ENCODE peak calls at places on chromosomes 3 and 15, in six cellular contexts. One of them, this sample, is unnamed.
A peak's percentile ranks its signal among the peaks of the same experiment; 100 is the strongest.

GRCh38 chr3:10017636-10018292 is 8.5 kb upstream of the FANCD2 start:
- DNase-seq in CD8-positive, alpha-beta T cell: no peak
- DNase-seq in activated CD4-positive, alpha-beta T cell treated with anti-CD3 and anti-CD28 coated beads, Interleukin-2, amount 50 U/mL, for 4 hours: no peak
- DNase-seq in A549: no peak
- DNase-seq in tibial nerve: no peak
- DNase-seq in AG08396: peak; percentile 27
- DNase-seq in this sample: no peak

GRCh38 chr15:91067026-91067425 is 33.0 kb upstream of the SV2B start:
- DNase-seq in CD8-positive, alpha-beta T cell: no peak
- DNase-seq in activated CD4-positive, alpha-beta T cell treated with anti-CD3 and anti-CD28 coated beads, Interleukin-2, amount 50 U/mL, for 4 hours: no peak
- DNase-seq in A549: no peak
- DNase-seq in tibial nerve: no peak
- DNase-seq in AG08396: no peak
- DNase-seq in this sample: no peak

GRCh38 chr3:30673425-30674341 is 67.3 kb downstream of the TGFBR2 start:
- DNase-seq in CD8-positive, alpha-beta T cell: no peak
- DNase-seq in activated CD4-positive, alpha-beta T cell treated with anti-CD3 and anti-CD28 coated beads, Interleukin-2, amount 50 U/mL, for 4 hours: no peak
- DNase-seq in A549: no peak
- DNase-seq in tibial nerve: no peak
- DNase-seq in AG08396: no peak
- DNase-seq in this sample: no peak

GRCh38 chr3:15453991-15454625 is 26.7 kb downstream of the EAF1 start:
- DNase-seq in CD8-positive, alpha-beta T cell: no peak
- DNase-seq in activated CD4-positive, alpha-beta T cell treated with anti-CD3 and anti-CD28 coated beads, Interleukin-2, amount 50 U/mL, for 4 hours: no peak
- DNase-seq in A549: no peak
- DNase-seq in tibial nerve: no peak
- DNase-seq in AG08396: no peak
- DNase-seq in this sample: no peak

GRCh38 chr15:41010335-41010734 is 57.1 kb downstream of the CHAC1 start:
- DNase-seq in CD8-positive, alpha-beta T cell: no peak
- DNase-seq in activated CD4-positive, alpha-beta T cell treated with anti-CD3 and anti-CD28 coated beads, Interleukin-2, amount 50 U/mL, for 4 hours: no peak
- DNase-seq in A549: no peak
- DNase-seq in tibial nerve: no peak
- DNase-seq in AG08396: no peak
- DNase-seq in this sample: no peak

GRCh38 chr15:40776537-40777141 is 6.9 kb downstream of the C15orf62 start:
- DNase-seq in CD8-positive, alpha-beta T cell: peak; percentile 71
- DNase-seq in activated CD4-positive, alpha-beta T cell treated with anti-CD3 and anti-CD28 coated beads, Interleukin-2, amount 50 U/mL, for 4 hours: no peak
- DNase-seq in A549: no peak
- DNase-seq in tibial nerve: peak; percentile 14
- DNase-seq in AG08396: peak; percentile 76
- DNase-seq in this sample: no peak

GRCh38 chr3:158539414-158540014 is 31.5 kb upstream of the MLF1 start:
- DNase-seq in CD8-positive, alpha-beta T cell: peak; percentile 18
- DNase-seq in activated CD4-positive, alpha-beta T cell treated with anti-CD3 and anti-CD28 coated beads, Interleukin-2, amount 50 U/mL, for 4 hours: peak; percentile 16
- DNase-seq in A549: peak; percentile 63
- DNase-seq in tibial nerve: no peak
- DNase-seq in AG08396: peak; percentile 19
- DNase-seq in this sample: peak; percentile 14

GRCh38 chr3:178200316-178200715 is 335.9 kb upstream of the KCNMB2 start:
- DNase-seq in CD8-positive, alpha-beta T cell: no peak
- DNase-seq in activated CD4-positive, alpha-beta T cell treated with anti-CD3 and anti-CD28 coated beads, Interleukin-2, amount 50 U/mL, for 4 hours: no peak
- DNase-seq in A549: no peak
- DNase-seq in tibial nerve: no peak
- DNase-seq in AG08396: no peak
- DNase-seq in this sample: no peak

GRCh38 chr3:134353171-134353825 is 20.9 kb downstream of the AMOTL2 start:
- DNase-seq in CD8-positive, alpha-beta T cell: no peak
- DNase-seq in activated CD4-positive, alpha-beta T cell treated with anti-CD3 and anti-CD28 coated beads, Interleukin-2, amount 50 U/mL, for 4 hours: no peak
- DNase-seq in A549: no peak
- DNase-seq in tibial nerve: no peak
- DNase-seq in AG08396: no peak
- DNase-seq in this sample: no peak

This sample was measured in stimulated activated CD8-positive, alpha-beta memory T cell treated with anti-CD3 and anti-CD28 coated beads, Interleukin-12 subunit alpha, Interleukin-12 subunit beta, amount 100 ng/mL, for 1 hour.